ENCODE peak calls at places on chromosomes 4 and X, in six cellular contexts. B is stimulated activated CD4-positive, alpha-beta T cell treated with anti-CD3 and anti-CD28 coated beads, TNF-alpha, amount 100 ng/mL, for 24 hours; L is epithelial cell of proximal tubule; O is naive thymus-derived CD8-positive, alpha-beta T cell; A is GF-D8; C is pulmonary artery endothelial cell. I is an unnamed sample.

GRCh38 chr4:182448281-182449151 is 205.3 kb downstream of the TENM3 start:
- DNase-seq in A (no peak), O (peak; percentile 12), C (peak; percentile 41), B (peak; percentile 33), L (no peak), I (no peak)

GRCh38 chrX:97294016-97294415 is 410.3 kb downstream of the RPA4 start:
- DNase-seq in L (no peak), A (no peak), O (no peak), C (no peak), B (no peak), I (no peak)

GRCh38 chrX:15947648-15948317 is 93.2 kb upstream of the AP1S2 start:
- DNase-seq in C (peak; percentile 15), O (no peak), A (no peak), B (no peak), L (no peak), I (no peak)

GRCh38 chr4:89829470-89830138 is 7.4 kb downstream of the SNCA start:
- DNase-seq in B (no peak), L (no peak), O (peak; percentile 50), C (no peak), A (peak; percentile 5), I (peak; percentile 88)

GRCh38 chrX:154366666-154367055 is 7.8 kb downstream of the FLNA start:
- DNase-seq in A (no peak), O (no peak), L (no peak), C (no peak), B (no peak), I (no peak)

GRCh38 chr4:93144644-93145043 is 683.9 kb upstream of the ATOH1 start:
- DNase-seq in A (no peak), L (no peak), C (no peak), O (no peak), B (no peak), I (no peak)

GRCh38 chr4:6658635-6659075 is 18.2 kb downstream of the MRFAP1 start:
- DNase-seq in B (peak; percentile 18), O (peak; percentile 39), L (no peak), C (no peak), A (no peak), I (no peak)

GRCh38 chr4:128311659-128312392 is 24.2 kb upstream of the PGRMC2 start:
- DNase-seq in A (no peak), B (no peak), L (no peak), C (no peak), O (no peak), I (no peak)

GRCh38 chr4:118881512-118882146 is 7.0 kb upstream of the SYNPO2 start:
- DNase-seq in C (no peak), L (no peak), O (no peak), A (no peak), B (no peak), I (no peak)

GRCh38 chr4:88041626-88042025 is 34.2 kb downstream of the PKD2 start:
- DNase-seq in C (no peak), B (no peak), O (no peak), A (no peak), L (no peak), I (no peak)

GRCh38 chr4:54651050-54651449 is 6.7 kb upstream of the KIT start:
- DNase-seq in C (no peak), L (no peak), O (no peak), A (no peak), B (no peak), I (no peak)

GRCh38 chrX:143306991-143307965 is 210.0 kb downstream of the SPANXN3 start:
- DNase-seq in A (no peak), B (no peak), C (no peak), O (no peak), L (no peak), I (no peak)

GRCh38 chrX:13254076-13254785 is 65.6 kb downstream of the ATXN3L start:
- DNase-seq in L (no peak), B (no peak), A (peak; percentile 5), C (no peak), O (no peak), I (no peak)

GRCh38 chr4:18756661-18757060 is 735.1 kb upstream of the LCORL start:
- DNase-seq in B (no peak), L (peak; percentile 44), O (no peak), C (no peak), A (no peak), I (no peak)

GRCh38 chr4:81757706-81758105 is 286.0 kb upstream of the RASGEF1B start:
- DNase-seq in C (no peak), L (no peak), B (no peak), O (no peak), A (no peak), I (no peak)

GRCh38 chr4:87270144-87270543 is 49.7 kb upstream of the KLHL8 start:
- DNase-seq in L (peak; percentile 33), O (no peak), A (peak; percentile 5), C (no peak), B (no peak), I (peak; percentile 40)